ENCODE peak calls at places on chromosome 16, in eight cellular contexts. P, Q, X, B, V, O, M and I are unnamed samples. For H3K9me3, the result is how much of the 10 kb centered on the place peaks cover.

GRCh38 chr16:89661215-89661614 is 3.6 kb downstream of the SPATA33 start:
- DNase-seq in B (no peak), O (no peak), Q (no peak), V (no peak), P (no peak), X (no peak), M (no peak), I (no peak)

GRCh38 chr16:27458987-27459688 is 57.2 kb downstream of the IL21R start:
- DNase-seq in O (no peak), V (no peak), M (no peak), P (no peak), X (no peak), B (no peak), Q (no peak), I (no peak)

GRCh38 chr16:75263963-75264445 is 12.6 kb upstream of the BCAR1 start:
- DNase-seq in O (no peak), X (peak), M (no peak), V (no peak), P (no peak), B (no peak), Q (no peak), I (no peak)

GRCh38 chr16:13957197-13958078 is 37.5 kb downstream of the ERCC4 start:
- DNase-seq in V (no peak), M (peak), O (peak), X (peak), P (peak), Q (peak), B (no peak), I (peak)

GRCh38 chr16:25126820-25127232 is 15.3 kb downstream of the LCMT1 start:
- DNase-seq in P (peak), B (peak), O (peak), M (peak), Q (no peak), X (peak), V (no peak), I (peak)

GRCh38 chr16:84800118-84800517 is 19.7 kb upstream of the CRISPLD2 start:
- DNase-seq in Q (no peak), V (no peak), X (no peak), P (no peak), B (no peak), M (no peak), O (no peak), I (no peak)

GRCh38 chr16:6317924-6318323 is 1014.7 kb upstream of the RBFOX1 start:
- DNase-seq in M (no peak), P (no peak), Q (peak), B (no peak), V (no peak), X (no peak), O (no peak), I (no peak)

GRCh38 chr16:85037050-85037410 is 9.4 kb downstream of the KIAA0513 start:
- DNase-seq in X (no peak), V (no peak), P (no peak), B (no peak), O (peak), M (peak), Q (no peak), I (peak)

GRCh38 chr16:13829712-13830304 is 90.1 kb upstream of the ERCC4 start:
- DNase-seq in X (no peak), B (no peak), P (no peak), Q (no peak), V (no peak), O (no peak), M (no peak), I (no peak)

GRCh38 chr16:89472711-89473075 is 17.7 kb downstream of the ANKRD11 start:
- DNase-seq in V (no peak), Q (no peak), B (no peak), M (no peak), O (no peak), X (no peak), P (no peak), I (no peak)

GRCh38 chr16:69880640-69881133 is 70.4 kb upstream of the CLEC18A start:
- DNase-seq in O (peak), B (no peak), X (no peak), Q (no peak), V (no peak), M (peak), P (no peak), I (no peak)

GRCh38 chr16:70527315-70527996 is 3.8 kb downstream of the SF3B3 start:
- DNase-seq in B (no peak), O (no peak), V (no peak), Q (no peak), M (no peak), P (no peak), X (no peak), I (no peak)

GRCh38 chr16:12398029-12398735 is 405.5 kb downstream of the CPPED1 start:
- DNase-seq in O (no peak), Q (no peak), X (no peak), M (peak), B (no peak), V (no peak), P (no peak), I (no peak)

GRCh38 chr16:17273142-17273561 is 197.6 kb downstream of the XYLT1 start:
- DNase-seq in X (no peak), P (no peak), O (peak), V (no peak), B (no peak), M (peak), Q (no peak), I (peak)

GRCh38 chr16:4184038-4184702 is 57.7 kb downstream of the SRL start:
- DNase-seq in X (no peak), M (no peak), O (no peak), Q (peak), V (no peak), B (no peak), P (peak), I (no peak)

GRCh38 chr16:89711601-89712475 is 8.9 kb downstream of the VPS9D1 start:
- DNase-seq in O (peak), M (peak), X (peak), B (peak), P (peak), Q (peak), V (peak), I (no peak)

GRCh38 chr16:11597737-11598136 is 11.0 kb upstream of the LITAF start:
- DNase-seq in O (peak), X (no peak), P (no peak), Q (no peak), M (no peak), V (no peak), B (no peak), I (no peak)

GRCh38 chr16:56691885-56692284 is 9.6 kb downstream of the MT1X start:
- DNase-seq in Q (no peak), M (peak), O (no peak), B (no peak), P (peak), X (peak), V (no peak), I (no peak)

GRCh38 chr16:89999831-90000574 is 19.3 kb downstream of the DBNDD1 start:
- DNase-seq in V (no peak), O (no peak), P (no peak), Q (no peak), B (no peak), M (no peak), X (no peak), I (no peak)

GRCh38 chr16:90001761-90002503 is 17.3 kb downstream of the DBNDD1 start:
- DNase-seq in X (no peak), M (no peak), Q (no peak), V (no peak), B (no peak), O (no peak), P (no peak), I (no peak)

GRCh38 chr16:3022697-3023414 is 886 bp downstream of the HCFC1R1 start:
- DNase-seq in M (peak), O (peak), P (no peak), V (no peak), B (peak), Q (no peak), X (no peak), I (no peak)

GRCh38 chr16:4847774-4848587 is 700 bp downstream of the UBN1 start:
- DNase-seq in X (peak), O (peak), V (peak), M (peak), P (peak), B (peak), Q (peak), I (no peak)

GRCh38 chr16:82671743-82672142 is 45.0 kb downstream of the CDH13 start:
- DNase-seq in B (no peak), V (peak), O (no peak), M (no peak), X (peak), P (no peak), Q (peak), I (no peak)

GRCh38 chr16:80100186-80100585 is 440.6 kb upstream of the DYNLRB2 start:
- DNase-seq in B (no peak), X (no peak), P (no peak), O (no peak), M (no peak), V (no peak), Q (no peak), I (no peak)

GRCh38 chr16:77652399-77652798 is 69.9 kb upstream of the NUDT7 start:
- DNase-seq in V (no peak), B (no peak), M (no peak), Q (no peak), X (no peak), P (no peak), O (no peak), I (no peak)
- H3K4me3 ChIP-seq in V (no peak), B (no peak), M (no peak), Q (no peak), X (no peak), P (no peak), O (no peak), I (no peak)

GRCh38 chr16:23092801-23093117 is 56.5 kb downstream of the USP31 start:
- DNase-seq in Q (no peak), B (no peak), O (no peak), M (no peak), X (no peak), P (no peak), V (no peak), I (no peak)

GRCh38 chr16:23085949-23086348 is 63.3 kb downstream of the USP31 start:
- DNase-seq in M (no peak), Q (no peak), O (no peak), X (no peak), V (no peak), B (no peak), P (no peak), I (no peak)

GRCh38 chr16:23092072-23092800 is 57.0 kb downstream of the USP31 start:
- DNase-seq in Q (no peak), M (no peak), V (no peak), B (no peak), P (no peak), O (no peak), X (no peak), I (no peak)

GRCh38 chr16:23088018-23088417 is 61.2 kb downstream of the USP31 start:
- DNase-seq in X (no peak), Q (no peak), B (no peak), V (no peak), P (no peak), M (no peak), O (no peak), I (no peak)

GRCh38 chr16:23089111-23089510 is 60.1 kb downstream of the USP31 start:
- DNase-seq in V (no peak), M (no peak), X (no peak), P (no peak), Q (no peak), O (no peak), B (no peak), I (no peak)
- H3K27ac ChIP-seq in V (no peak), M (no peak), X (no peak), P (no peak), Q (no peak), O (no peak), B (no peak), I (no peak)

GRCh38 chr16:31745900-31746299 is 127.7 kb upstream of the ZNF267 start:
- DNase-seq in O (no peak), V (no peak), P (no peak), X (no peak), Q (no peak), B (no peak), M (no peak), I (no peak)
- H3K9me3 ChIP-seq in O (under half), V (under half), P (under half), X (half or more), Q (half or more), B (under half), M (under half), I (under half)

DNA sequence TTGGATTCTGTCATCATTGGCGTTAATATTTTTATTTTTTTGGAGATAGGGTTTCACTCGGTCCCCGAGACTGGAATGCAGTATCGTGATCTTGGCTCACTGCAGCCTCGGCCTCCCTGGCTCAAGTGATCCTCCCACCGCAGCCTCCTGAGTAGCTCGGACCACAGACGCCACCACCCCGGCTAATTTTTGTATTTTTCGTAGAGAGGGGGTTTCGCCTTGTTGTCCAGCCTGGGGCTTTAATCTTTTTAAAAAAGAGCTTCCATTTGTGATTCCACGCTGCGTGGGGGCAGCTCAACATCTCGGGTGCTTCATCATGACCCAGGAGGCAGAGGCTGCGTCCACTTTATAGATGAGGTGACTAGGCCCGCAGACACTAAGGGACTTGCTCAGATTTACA is 1.5 kb downstream of the BANP start:
- DNase-seq in P (no peak), M (no peak), B (no peak), O (no peak), V (no peak), Q (no peak), X (no peak), I (no peak)
- H3K4me3 ChIP-seq in P (no peak), M (no peak), B (peak), O (peak), V (peak), Q (peak), X (no peak), I (peak)

GRCh38 chr16:73171901-73172619 is 124.1 kb upstream of the ZFHX3 start:
- DNase-seq in X (no peak), B (no peak), Q (no peak), V (no peak), P (no peak), M (no peak), O (no peak), I (no peak)
- H3K27ac ChIP-seq in X (peak), B (no peak), Q (no peak), V (no peak), P (no peak), M (peak), O (peak), I (peak)

DNA sequence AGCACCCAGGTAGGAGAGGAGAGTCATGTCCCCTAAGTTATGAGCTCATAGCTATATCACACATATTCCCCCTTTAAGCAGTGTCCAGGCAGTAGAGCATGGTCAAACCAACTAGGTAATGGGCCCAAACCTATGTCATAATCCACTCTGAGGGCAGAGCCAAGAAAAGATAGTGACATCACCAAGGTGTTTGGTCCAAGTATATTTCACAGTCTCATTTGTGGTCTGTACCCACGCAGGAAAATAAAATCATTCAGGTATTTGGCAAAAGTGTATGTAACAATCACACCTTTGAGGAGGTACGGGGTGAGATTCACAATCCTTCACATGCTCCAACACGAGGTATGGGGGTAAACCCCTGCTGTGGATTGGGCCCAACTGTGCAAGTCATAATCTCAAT is 2112.8 kb downstream of the TP53TG3F start:
- DNase-seq in B (no peak), X (no peak), O (no peak), V (no peak), P (no peak), M (no peak), Q (no peak), I (no peak)
- H3K9me3 ChIP-seq in B (under half), X (under half), O (under half), V (under half), P (under half), M (under half), Q (under half), I (half or more)